ENCODE peak calls at places on chromosomes 2 and 18, in seven cellular contexts. S is HepG2, E is K562, O is GM12878, Z is HCT116, P is H1, R is SK-N-SH. L is an unnamed sample.

GRCh38 chr2:26838121-26838906 is 9.6 kb upstream of the DPYSL5 start:
- DNase-seq in O (no peak), E (no peak), R (no peak), Z (no peak), P (no peak), S (no peak), L (no peak)

GRCh38 chr18:60038731-60039130 is 138.9 kb downstream of the PMAIP1 start:
- DNase-seq in R (no peak), S (no peak), E (no peak), P (no peak), O (no peak), Z (no peak), L (no peak)

GRCh38 chr18:76405761-76406356 is 89.2 kb downstream of the ZNF516 start:
- DNase-seq in Z (peak; percentile 27), P (peak; percentile 87), E (peak; percentile 46), O (no peak), R (peak; percentile 63), S (peak; percentile 34), L (peak; percentile 9)

GRCh38 chr2:188478724-188479123 is 187.1 kb downstream of the GULP1 start:
- DNase-seq in Z (no peak), S (no peak), P (no peak), R (no peak), O (peak; percentile 16), E (no peak), L (no peak)

GRCh38 chr2:10221443-10221842 is 81.3 kb upstream of the HPCAL1 start:
- DNase-seq in Z (no peak), S (no peak), O (no peak), P (no peak), R (peak; percentile 35), E (no peak), L (no peak)

GRCh38 chr2:110114801-110115200 is 821 bp downstream of the MALL start:
- DNase-seq in R (no peak), Z (no peak), P (no peak), S (no peak), E (no peak), O (no peak), L (no peak)

GRCh38 chr2:230666885-230667712 is 45.5 kb upstream of the CAB39 start:
- DNase-seq in P (no peak), S (no peak), R (peak; percentile 55), O (no peak), Z (no peak), E (no peak), L (peak; percentile 25)

GRCh38 chr2:143029141-143029540 is 100.1 kb upstream of the ARHGAP15 start:
- DNase-seq in P (no peak), S (no peak), Z (no peak), O (no peak), R (no peak), E (no peak), L (no peak)

DNA sequence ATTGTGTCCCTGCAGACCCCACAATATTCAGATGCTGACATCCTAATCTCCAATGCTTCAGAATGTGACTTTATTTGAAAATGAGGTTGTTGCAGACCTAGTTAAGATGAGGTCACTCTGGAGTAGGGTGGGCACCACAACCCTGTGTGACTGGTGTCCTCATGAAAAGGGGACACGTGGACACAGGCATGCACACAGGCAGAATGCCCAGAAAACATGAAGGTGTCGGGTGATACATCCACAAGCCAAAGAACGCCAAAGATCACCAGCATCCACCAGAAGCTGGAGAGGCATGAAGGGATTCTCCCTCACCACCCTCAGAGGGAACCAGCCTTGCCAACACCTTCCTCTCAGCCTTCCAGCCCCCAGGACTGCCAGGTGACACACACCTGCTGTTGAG is 69.3 kb downstream of the AFF3 start:
- DNase-seq in S (no peak), P (no peak), R (no peak), E (no peak), O (no peak), Z (no peak), L (no peak)
- H3K4me1 ChIP-seq in S (peaks cover 32% of the 10 kb centered on the region), P (no peaks in the 10 kb centered on the region), R (peaks cover 4% of the 10 kb centered on the region), E (no peaks in the 10 kb centered on the region), O (no peaks in the 10 kb centered on the region), Z (no peaks in the 10 kb centered on the region), L (no peaks in the 10 kb centered on the region)

DNA sequence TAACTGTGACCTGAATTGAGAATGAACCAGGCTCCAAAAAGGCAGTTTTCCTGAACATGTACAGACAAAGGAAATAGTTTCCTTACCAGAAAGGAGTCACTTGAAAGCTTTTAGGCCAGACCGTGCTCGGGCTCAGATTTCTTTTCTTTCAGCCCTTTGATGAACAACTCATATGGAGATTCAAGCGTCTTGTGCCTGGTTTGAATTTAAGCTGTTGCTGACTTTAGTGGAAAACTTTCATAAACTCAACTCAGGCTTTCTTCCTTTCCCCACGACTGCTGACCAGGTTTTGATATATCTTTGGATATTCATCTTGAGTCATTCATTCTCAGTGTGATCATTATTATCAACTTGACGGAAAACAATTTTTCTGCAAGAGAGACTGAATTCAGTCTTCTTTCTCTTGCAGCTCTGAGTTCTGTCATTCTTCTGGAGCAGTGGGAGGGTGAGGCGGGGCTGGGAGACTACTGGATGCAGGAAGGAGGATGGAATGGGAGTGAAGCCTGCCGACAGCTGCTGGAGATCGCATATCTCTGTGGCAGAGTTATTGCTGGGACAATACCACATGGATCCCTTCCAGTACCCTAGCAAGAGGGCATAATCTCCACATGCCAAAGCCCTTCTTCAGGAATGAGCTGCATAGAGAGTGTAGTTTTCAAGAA is 364.6 kb downstream of the ZNF521 start:
- DNase-seq in E (no peak), S (no peak), R (peak; percentile 6), Z (no peak), P (no peak), O (no peak), L (no peak)
- H3K9ac ChIP-seq in E (no peak overlapping the region), S (no peak overlapping the region), R (no peak overlapping the region), Z (no peak overlapping the region), P (no peak overlapping the region), O (no peak overlapping the region), L (no peak overlapping the region)

DNA sequence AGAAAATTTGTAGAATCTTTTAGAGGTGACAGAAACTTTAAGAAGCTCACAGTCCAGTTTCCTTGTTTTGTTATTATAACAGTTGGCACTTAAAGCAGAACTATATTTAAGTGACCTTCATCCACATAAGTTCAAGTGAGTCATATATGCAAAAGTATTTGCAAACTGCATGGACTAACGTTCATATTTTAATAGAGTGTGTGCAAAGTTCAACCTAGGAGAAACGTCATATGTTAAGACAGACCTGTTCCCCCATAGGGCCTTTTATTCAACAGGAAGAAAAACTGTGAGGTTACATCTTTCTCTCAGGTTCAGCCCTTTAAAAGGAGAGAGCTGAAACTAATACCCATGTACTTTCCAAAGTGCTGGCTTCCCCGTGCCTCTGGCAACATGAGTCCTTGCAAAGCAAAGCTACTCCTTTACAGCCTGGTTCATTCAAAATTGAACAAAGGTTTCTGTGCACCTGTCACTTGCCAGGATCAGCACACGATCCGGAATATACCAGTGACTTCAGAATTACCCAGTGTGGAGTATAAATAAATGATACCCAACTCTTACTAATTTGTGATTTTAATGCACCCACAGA is 280.0 kb upstream of the RAB12 start:
- DNase-seq in P (no peak), Z (no peak), R (no peak), E (no peak), O (no peak), S (peak; percentile 62), L (no peak)
- TF ChIP-seq YY1 in P (no peak), Z (no peak), R (no peak), E (no peak), O (no peak), S (no peak), L (no peak)

DNA sequence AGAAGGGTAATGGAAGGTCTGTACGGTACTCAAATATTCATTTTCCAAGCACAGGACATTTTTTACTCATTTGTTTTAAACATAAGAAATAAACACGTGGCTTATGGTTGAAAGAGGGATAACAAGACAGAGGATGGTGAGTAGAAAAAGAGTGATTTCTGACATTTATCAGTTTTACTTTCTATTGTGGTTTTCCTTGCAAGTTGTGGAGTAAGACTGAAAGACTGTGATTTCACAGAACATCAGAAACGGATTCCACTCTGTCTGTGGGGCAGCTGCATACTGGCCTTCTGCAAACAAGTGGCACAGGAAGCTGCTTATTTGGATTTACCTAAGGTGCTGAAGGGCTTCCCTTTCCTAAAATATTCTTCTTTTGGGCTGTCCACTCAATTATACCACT is 122.2 kb upstream of the ITGB6 start:
- DNase-seq in R (no peak), S (no peak), E (no peak), O (no peak), Z (no peak), P (no peak), L (no peak)
- H3K4me1 ChIP-seq in R (peaks cover 3% of the 10 kb centered on the region), S (peaks cover 41% of the 10 kb centered on the region), E (no peaks in the 10 kb centered on the region), O (no peaks in the 10 kb centered on the region), Z (no peaks in the 10 kb centered on the region), P (peaks cover 3% of the 10 kb centered on the region), L (peaks cover 4% of the 10 kb centered on the region)

L was measured in NT2/D1.